ENCODE peak calls at places on chromosomes 3 and 15, in seven cellular contexts. One of them, this sample, is unnamed.

GRCh38 chr3:49722896-49723295 is 855 bp downstream of the GMPPB start:
- DNase-seq in A549: no peak
- DNase-seq in cardiac fibroblast: no peak
- DNase-seq in PC-3: no peak
- DNase-seq in GM12864: no peak
- DNase-seq in endothelial cell: no peak
- DNase-seq in left ventricle myocardium inferior: peak; percentile 18
- DNase-seq in this sample: no peak

GRCh38 chr15:69114231-69114937 is 46.1 kb upstream of the GLCE start:
- DNase-seq in GM12864: no peak
- DNase-seq in left ventricle myocardium inferior: no peak
- DNase-seq in A549: no peak
- DNase-seq in PC-3: no peak
- DNase-seq in cardiac fibroblast: no peak
- DNase-seq in endothelial cell: no peak
- DNase-seq in this sample: no peak

GRCh38 chr15:52718551-52718950 is 39.4 kb upstream of the ATOSA start:
- DNase-seq in A549: no peak
- DNase-seq in GM12864: no peak
- DNase-seq in endothelial cell: no peak
- DNase-seq in cardiac fibroblast: no peak
- DNase-seq in left ventricle myocardium inferior: no peak
- DNase-seq in PC-3: no peak
- DNase-seq in this sample: no peak

GRCh38 chr15:100263721-100264455 is 77.9 kb downstream of the ADAMTS17 start:
- DNase-seq in left ventricle myocardium inferior: no peak
- DNase-seq in PC-3: no peak
- DNase-seq in cardiac fibroblast: no peak
- DNase-seq in A549: no peak
- DNase-seq in GM12864: no peak
- DNase-seq in endothelial cell: no peak
- DNase-seq in this sample: no peak

GRCh38 chr3:46284981-46285683 is 42.9 kb downstream of the CCR3 start:
- DNase-seq in left ventricle myocardium inferior: peak; percentile 25
- DNase-seq in PC-3: peak; percentile 75
- DNase-seq in A549: no peak
- DNase-seq in cardiac fibroblast: no peak
- DNase-seq in endothelial cell: no peak
- DNase-seq in GM12864: no peak
- DNase-seq in this sample: peak; percentile 12

GRCh38 chr15:29677871-29678431 is 144.3 kb downstream of the TJP1 start:
- DNase-seq in GM12864: no peak
- DNase-seq in cardiac fibroblast: no peak
- DNase-seq in A549: no peak
- DNase-seq in left ventricle myocardium inferior: no peak
- DNase-seq in endothelial cell: no peak
- DNase-seq in PC-3: no peak
- DNase-seq in this sample: peak; percentile 58

GRCh38 chr3:44439499-44440295 is 37.8 kb downstream of the ZNF445 start:
- DNase-seq in endothelial cell: peak; percentile 69
- DNase-seq in left ventricle myocardium inferior: peak; percentile 52
- DNase-seq in A549: no peak
- DNase-seq in GM12864: peak; percentile 84
- DNase-seq in cardiac fibroblast: peak; percentile 92
- DNase-seq in PC-3: no peak
- DNase-seq in this sample: peak; percentile 28

GRCh38 chr3:147975165-147975564 is 566.0 kb downstream of the ZIC1 start:
- DNase-seq in left ventricle myocardium inferior: no peak
- DNase-seq in GM12864: no peak
- DNase-seq in endothelial cell: no peak
- DNase-seq in cardiac fibroblast: no peak
- DNase-seq in PC-3: no peak
- DNase-seq in A549: no peak
- DNase-seq in this sample: no peak

GRCh38 chr3:122258757-122259371 is 66.2 kb upstream of the CSTA start:
- DNase-seq in cardiac fibroblast: peak; percentile 73
- DNase-seq in left ventricle myocardium inferior: peak; percentile 74
- DNase-seq in GM12864: peak; percentile 67
- DNase-seq in PC-3: peak; percentile 81
- DNase-seq in A549: peak; percentile 60
- DNase-seq in endothelial cell: peak; percentile 75
- DNase-seq in this sample: peak; percentile 87

GRCh38 chr3:146543461-146544012 is 870 bp downstream of the PLSCR1 start:
- DNase-seq in left ventricle myocardium inferior: no peak
- DNase-seq in PC-3: no peak
- DNase-seq in GM12864: no peak
- DNase-seq in A549: peak; percentile 7
- DNase-seq in endothelial cell: peak; percentile 6
- DNase-seq in cardiac fibroblast: peak; percentile 52
- DNase-seq in this sample: peak; percentile 33

GRCh38 chr15:33098082-33099058 is 96.1 kb downstream of the FMN1 start:
- DNase-seq in GM12864: no peak
- DNase-seq in left ventricle myocardium inferior: no peak
- DNase-seq in A549: no peak
- DNase-seq in endothelial cell: no peak
- DNase-seq in PC-3: peak; percentile 95
- DNase-seq in cardiac fibroblast: peak; percentile 86
- DNase-seq in this sample: no peak

GRCh38 chr3:150995510-150995909 is 23.0 kb upstream of the CLRN1 start:
- DNase-seq in left ventricle myocardium inferior: no peak
- DNase-seq in cardiac fibroblast: no peak
- DNase-seq in PC-3: no peak
- DNase-seq in endothelial cell: no peak
- DNase-seq in A549: no peak
- DNase-seq in GM12864: no peak
- DNase-seq in this sample: no peak

GRCh38 chr15:43270676-43271306 is 4.1 kb upstream of the TGM5 start:
- DNase-seq in PC-3: no peak
- DNase-seq in GM12864: no peak
- DNase-seq in endothelial cell: no peak
- DNase-seq in left ventricle myocardium inferior: no peak
- DNase-seq in A549: no peak
- DNase-seq in cardiac fibroblast: no peak
- DNase-seq in this sample: no peak

GRCh38 chr3:100708644-100708988 is 678 bp upstream of the TFG start:
- DNase-seq in GM12864: no peak
- DNase-seq in PC-3: peak; percentile 87
- DNase-seq in left ventricle myocardium inferior: no peak
- DNase-seq in cardiac fibroblast: no peak
- DNase-seq in A549: no peak
- DNase-seq in endothelial cell: no peak
- DNase-seq in this sample: no peak

GRCh38 chr3:100709840-100710235 is 544 bp downstream of the TFG start:
- DNase-seq in PC-3: peak; percentile 17
- DNase-seq in cardiac fibroblast: peak; percentile 46
- DNase-seq in endothelial cell: peak; percentile 49
- DNase-seq in A549: peak; percentile 21
- DNase-seq in GM12864: no peak
- DNase-seq in left ventricle myocardium inferior: no peak
- DNase-seq in this sample: peak; percentile 38

GRCh38 chr3:100706365-100706764 is 2.9 kb upstream of the TFG start:
- DNase-seq in endothelial cell: no peak
- DNase-seq in left ventricle myocardium inferior: no peak
- DNase-seq in PC-3: peak; percentile 14
- DNase-seq in cardiac fibroblast: peak; percentile 74
- DNase-seq in A549: no peak
- DNase-seq in GM12864: no peak
- DNase-seq in this sample: no peak

GRCh38 chr3:100708989-100709839 is at the start of gene TFG:
- DNase-seq in PC-3: peak; percentile 100
- DNase-seq in left ventricle myocardium inferior: peak; percentile 98
- DNase-seq in endothelial cell: peak; percentile 97
- DNase-seq in cardiac fibroblast: peak; percentile 100
- DNase-seq in A549: peak; percentile 98
- DNase-seq in GM12864: peak; percentile 96
- DNase-seq in this sample: peak; percentile 99

GRCh38 chr3:100710355-100711198 is 1.3 kb downstream of the TFG start:
- DNase-seq in cardiac fibroblast: peak; percentile 83
- DNase-seq in PC-3: peak; percentile 80
- DNase-seq in left ventricle myocardium inferior: no peak
- DNase-seq in A549: peak; percentile 85
- DNase-seq in GM12864: peak; percentile 59
- DNase-seq in endothelial cell: peak; percentile 33
- DNase-seq in this sample: peak; percentile 22
- TF ChIP-seq CTCF in cardiac fibroblast: peak; percentile 38
- TF ChIP-seq CTCF in PC-3: peak; percentile 60
- TF ChIP-seq CTCF in left ventricle myocardium inferior: peak; percentile 21
- TF ChIP-seq CTCF in A549: peak; percentile 8
- TF ChIP-seq CTCF in GM12864: peak; percentile 48
- TF ChIP-seq CTCF in endothelial cell: no peak
- TF ChIP-seq CTCF in this sample: no peak

GRCh38 chr3:189103208-189103607 is 68.6 kb upstream of the TPRG1 start:
- DNase-seq in endothelial cell: no peak
- DNase-seq in PC-3: no peak
- DNase-seq in GM12864: no peak
- DNase-seq in cardiac fibroblast: no peak
- DNase-seq in A549: no peak
- DNase-seq in left ventricle myocardium inferior: no peak
- DNase-seq in this sample: no peak

GRCh38 chr3:189108735-189109134 is 63.0 kb upstream of the TPRG1 start:
- DNase-seq in GM12864: no peak
- DNase-seq in cardiac fibroblast: no peak
- DNase-seq in left ventricle myocardium inferior: no peak
- DNase-seq in endothelial cell: no peak
- DNase-seq in PC-3: no peak
- DNase-seq in A549: no peak
- DNase-seq in this sample: no peak

GRCh38 chr3:189109145-189109544 is 62.6 kb upstream of the TPRG1 start:
- DNase-seq in A549: no peak
- DNase-seq in cardiac fibroblast: no peak
- DNase-seq in PC-3: no peak
- DNase-seq in endothelial cell: no peak
- DNase-seq in left ventricle myocardium inferior: no peak
- DNase-seq in GM12864: no peak
- DNase-seq in this sample: no peak

DNA sequence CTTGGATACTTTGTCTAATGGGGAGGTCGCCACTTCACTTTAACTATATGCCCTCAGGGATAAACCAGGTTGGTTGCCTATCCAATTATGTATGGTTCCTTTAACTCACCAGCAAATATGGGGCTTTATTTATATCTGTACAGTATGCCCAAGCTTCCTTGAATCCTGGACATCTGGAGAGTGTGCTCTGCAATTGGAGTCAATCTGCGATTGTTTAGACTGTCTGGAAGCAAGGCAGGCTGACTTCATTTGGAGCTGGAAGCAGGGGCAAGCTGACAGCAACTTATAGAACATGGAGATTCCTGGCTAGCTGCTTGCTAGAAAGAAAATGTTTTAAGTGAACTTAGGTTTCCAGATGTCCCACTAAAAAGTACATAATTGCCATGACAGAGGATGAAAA is 63.7 kb upstream of the TPRG1 start:
- DNase-seq in cardiac fibroblast: no peak
- DNase-seq in A549: no peak
- DNase-seq in endothelial cell: no peak
- DNase-seq in left ventricle myocardium inferior: no peak
- DNase-seq in PC-3: no peak
- DNase-seq in GM12864: no peak
- DNase-seq in this sample: no peak
- TF ChIP-seq CTCF in cardiac fibroblast: no peak
- TF ChIP-seq CTCF in A549: no peak
- TF ChIP-seq CTCF in endothelial cell: no peak
- TF ChIP-seq CTCF in left ventricle myocardium inferior: no peak
- TF ChIP-seq CTCF in PC-3: no peak
- TF ChIP-seq CTCF in GM12864: no peak
- TF ChIP-seq CTCF in this sample: no peak

GRCh38 chr3:63795438-63795837 is 23.7 kb upstream of the C3orf49 start:
- DNase-seq in cardiac fibroblast: no peak
- DNase-seq in A549: no peak
- DNase-seq in left ventricle myocardium inferior: no peak
- DNase-seq in endothelial cell: no peak
- DNase-seq in GM12864: no peak
- DNase-seq in PC-3: no peak
- DNase-seq in this sample: no peak

DNA sequence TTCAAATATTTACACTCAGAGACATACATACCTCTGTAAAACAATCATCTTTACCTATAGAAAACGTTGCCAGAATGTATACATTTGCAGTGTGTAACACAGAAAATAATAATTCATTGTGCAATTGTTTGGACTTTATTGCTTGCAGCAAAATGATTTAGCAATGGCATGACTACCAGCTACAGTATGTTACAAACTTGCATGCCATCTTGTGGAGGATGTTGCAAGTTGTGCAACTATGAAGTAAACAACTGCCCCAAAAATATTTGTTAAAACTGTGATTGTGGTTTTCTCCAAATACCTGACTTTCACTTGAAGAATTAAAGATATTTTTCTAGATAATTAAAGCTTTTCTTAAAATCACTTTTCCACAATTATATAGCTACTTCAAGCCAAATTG is 27.1 kb upstream of the C3orf49 start:
- DNase-seq in PC-3: peak; percentile 35
- DNase-seq in endothelial cell: no peak
- DNase-seq in cardiac fibroblast: peak; percentile 76
- DNase-seq in A549: no peak
- DNase-seq in GM12864: no peak
- DNase-seq in left ventricle myocardium inferior: no peak
- DNase-seq in this sample: no peak
- TF ChIP-seq CTCF in PC-3: peak; percentile 39
- TF ChIP-seq CTCF in endothelial cell: no peak
- TF ChIP-seq CTCF in cardiac fibroblast: peak; percentile 19
- TF ChIP-seq CTCF in A549: peak; percentile 18
- TF ChIP-seq CTCF in GM12864: no peak
- TF ChIP-seq CTCF in left ventricle myocardium inferior: peak; percentile 34
- TF ChIP-seq CTCF in this sample: peak; percentile 52

DNA sequence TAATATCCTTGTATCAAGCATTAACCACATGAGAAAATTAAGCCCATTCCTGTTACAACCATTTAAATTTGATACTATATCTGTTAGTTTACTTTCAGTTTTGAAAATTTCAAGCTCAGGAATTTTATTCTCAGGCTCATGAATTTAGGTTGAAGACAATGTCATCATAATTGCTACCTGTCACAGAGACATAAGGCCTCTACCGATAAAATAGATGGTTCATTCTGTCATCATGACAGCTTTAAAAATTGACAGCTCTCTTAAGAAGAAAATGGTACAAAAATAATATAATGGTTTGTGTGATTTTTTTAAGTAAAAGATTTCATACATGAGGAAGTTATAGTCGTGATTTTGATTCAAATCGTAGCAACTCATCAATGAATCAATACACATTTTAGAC is 1003.2 kb downstream of the ROBO1 start:
- DNase-seq in left ventricle myocardium inferior: no peak
- DNase-seq in A549: no peak
- DNase-seq in GM12864: no peak
- DNase-seq in PC-3: no peak
- DNase-seq in endothelial cell: no peak
- DNase-seq in cardiac fibroblast: no peak
- DNase-seq in this sample: no peak
- TF ChIP-seq CTCF in left ventricle myocardium inferior: no peak
- TF ChIP-seq CTCF in A549: no peak
- TF ChIP-seq CTCF in GM12864: no peak
- TF ChIP-seq CTCF in PC-3: no peak
- TF ChIP-seq CTCF in endothelial cell: no peak
- TF ChIP-seq CTCF in cardiac fibroblast: no peak
- TF ChIP-seq CTCF in this sample: no peak

DNA sequence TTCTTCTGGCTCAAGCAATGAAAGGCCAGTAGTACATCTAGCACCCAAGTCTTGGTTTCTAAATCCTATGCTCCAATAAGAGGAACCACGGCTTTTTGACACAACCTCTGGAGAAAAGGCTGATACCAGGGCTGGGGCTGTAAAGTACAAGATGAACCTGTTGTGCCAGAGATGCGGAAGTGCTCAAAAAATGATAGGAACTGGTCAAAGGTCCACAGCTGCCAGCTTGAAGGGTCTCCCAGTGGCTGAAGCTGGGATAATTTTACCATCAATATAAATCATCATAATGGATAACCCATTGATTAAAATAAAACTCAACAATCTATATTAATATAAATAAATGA is 562 bp upstream of the NCEH1 start:
- DNase-seq in A549: peak; percentile 79
- DNase-seq in left ventricle myocardium inferior: no peak
- DNase-seq in cardiac fibroblast: no peak
- DNase-seq in GM12864: no peak
- DNase-seq in endothelial cell: no peak
- DNase-seq in PC-3: no peak
- DNase-seq in this sample: peak; percentile 44
- TF ChIP-seq CTCF in A549: no peak
- TF ChIP-seq CTCF in left ventricle myocardium inferior: no peak
- TF ChIP-seq CTCF in cardiac fibroblast: no peak
- TF ChIP-seq CTCF in GM12864: no peak
- TF ChIP-seq CTCF in endothelial cell: no peak
- TF ChIP-seq CTCF in PC-3: no peak
- TF ChIP-seq CTCF in this sample: no peak

This sample was measured in body of pancreas.